ENCODE peak calls at places on chromosomes 16 and 17, in eight cellular contexts. H is nucleus accumbens; O is ecto neural progenitor cell; Z is T-helper 2 cell; P is central memory CD8-positive, alpha-beta T cell; U is A549; C is GF-D8; J is SK-N-DZ. I is an unnamed sample.

GRCh38 chr17:21510686-21511367 is 134.7 kb downstream of the KCNJ12 start:
- DNase-seq in H (no peak), O (no peak), Z (no peak), P (no peak), U (no peak), C (no peak), J (no peak), I (no peak)

GRCh38 chr17:74744714-74745547 is 3.5 kb upstream of the NHERF1 start:
- DNase-seq in H (peak; percentile 68), O (peak; percentile 95), Z (peak; percentile 75), P (peak; percentile 91), U (peak; percentile 70), C (no peak), J (peak; percentile 83), I (peak; percentile 85)

GRCh38 chr16:74521691-74522090 is 85.2 kb downstream of the GLG1 start:
- DNase-seq in H (peak; percentile 23), O (no peak), Z (no peak), P (no peak), U (no peak), C (no peak), J (no peak), I (no peak)

GRCh38 chr17:47853616-47854015 is 2.7 kb upstream of the SP6 start:
- DNase-seq in H (no peak), O (no peak), Z (no peak), P (no peak), U (no peak), C (no peak), J (no peak), I (no peak)

GRCh38 chr17:49022391-49022941 is 25.3 kb downstream of the IGF2BP1 start:
- DNase-seq in H (no peak), O (peak; percentile 93), Z (no peak), P (no peak), U (peak; percentile 69), C (no peak), J (no peak), I (no peak)

GRCh38 chr16:53664724-53665345 is 38.8 kb downstream of the RPGRIP1L start:
- DNase-seq in H (no peak), O (no peak), Z (no peak), P (no peak), U (no peak), C (no peak), J (no peak), I (no peak)

GRCh38 chr17:39738568-39738901 is 797 bp downstream of the GRB7 start:
- DNase-seq in H (no peak), O (peak; percentile 76), Z (peak; percentile 36), P (no peak), U (peak; percentile 71), C (no peak), J (no peak), I (peak; percentile 68)

GRCh38 chr16:79806757-79807156 is 206.2 kb upstream of the MAF start:
- DNase-seq in H (no peak), O (no peak), Z (no peak), P (no peak), U (no peak), C (no peak), J (no peak), I (no peak)

GRCh38 chr17:27550974-27551505 is 79.9 kb upstream of the LGALS9 start:
- DNase-seq in H (no peak), O (no peak), Z (no peak), P (no peak), U (no peak), C (no peak), J (no peak), I (no peak)

GRCh38 chr17:48520631-48521045 is 10.2 kb downstream of the HOXB1 start:
- DNase-seq in H (no peak), O (no peak), Z (no peak), P (no peak), U (peak; percentile 84), C (no peak), J (no peak), I (no peak)

GRCh38 chr16:67880584-67880983 is 4.1 kb upstream of the NRN1L start:
- DNase-seq in H (no peak), O (no peak), Z (no peak), P (no peak), U (no peak), C (no peak), J (no peak), I (no peak)

GRCh38 chr17:38451840-38452529 is 23.7 kb downstream of the ARHGAP23 start:
- DNase-seq in H (peak; percentile 22), O (peak; percentile 79), Z (no peak), P (no peak), U (no peak), C (no peak), J (peak; percentile 41), I (no peak)

GRCh38 chr17:21452377-21453143 is 76.4 kb downstream of the KCNJ12 start:
- DNase-seq in H (peak; percentile 79), O (peak; percentile 67), Z (no peak), P (no peak), U (peak; percentile 62), C (peak; percentile 57), J (peak; percentile 61), I (peak; percentile 37)

GRCh38 chr16:9625122-9625521 is 533.7 kb downstream of the HAPSTR1 start:
- DNase-seq in H (no peak), O (no peak), Z (no peak), P (no peak), U (no peak), C (no peak), J (no peak), I (no peak)

GRCh38 chr17:7477392-7478275 is 1.8 kb downstream of the ZBTB4 start:
- DNase-seq in H (peak; percentile 12), O (no peak), Z (no peak), P (no peak), U (peak; percentile 24), C (no peak), J (peak; percentile 46), I (peak; percentile 65)

GRCh38 chr16:30131869-30132475 is 9.0 kb upstream of the MAPK3 start:
- DNase-seq in H (no peak), O (no peak), Z (no peak), P (no peak), U (no peak), C (no peak), J (no peak), I (no peak)

GRCh38 chr17:58388302-58389190 is 28.8 kb downstream of the RNF43 start:
- DNase-seq in H (no peak), O (no peak), Z (no peak), P (no peak), U (no peak), C (no peak), J (no peak), I (no peak)

GRCh38 chr17:68709995-68710780 is 109.0 kb upstream of the FAM20A start:
- DNase-seq in H (no peak), O (no peak), Z (no peak), P (no peak), U (no peak), C (no peak), J (no peak), I (no peak)

GRCh38 chr17:688100-688989 is 26.3 kb downstream of the VPS53 start:
- DNase-seq in H (no peak), O (no peak), Z (no peak), P (no peak), U (peak; percentile 67), C (peak; percentile 6), J (peak; percentile 21), I (no peak)

GRCh38 chr16:80039777-80040176 is 439.2 kb upstream of the MAF start:
- DNase-seq in H (no peak), O (peak; percentile 6), Z (no peak), P (no peak), U (no peak), C (no peak), J (no peak), I (no peak)

GRCh38 chr16:46922239-46922638 is 38.1 kb downstream of the GPT2 start:
- DNase-seq in H (no peak), O (no peak), Z (no peak), P (no peak), U (no peak), C (no peak), J (no peak), I (no peak)

GRCh38 chr17:78706271-78706915 is 75.7 kb downstream of the CYTH1 start:
- DNase-seq in H (no peak), O (no peak), Z (no peak), P (no peak), U (peak; percentile 79), C (no peak), J (no peak), I (no peak)

GRCh38 chr16:14497245-14498082 is 132.6 kb downstream of the PARN start:
- DNase-seq in H (no peak), O (no peak), Z (no peak), P (no peak), U (no peak), C (no peak), J (no peak), I (no peak)

GRCh38 chr17:77769215-77769614 is 189.3 kb upstream of the TNRC6C start:
- DNase-seq in H (no peak), O (no peak), Z (no peak), P (no peak), U (no peak), C (no peak), J (no peak), I (no peak)

GRCh38 chr17:45867702-45868101 is 23.0 kb downstream of the SPPL2C start:
- DNase-seq in H (no peak), O (no peak), Z (no peak), P (no peak), U (no peak), C (no peak), J (peak; percentile 40), I (no peak)

GRCh38 chr17:57902800-57903759 is 52.1 kb downstream of the CUEDC1 start:
- DNase-seq in H (peak; percentile 82), O (no peak), Z (no peak), P (no peak), U (peak; percentile 95), C (peak; percentile 56), J (no peak), I (no peak)

GRCh38 chr17:41848788-41849187 is 11.2 kb downstream of the KLHL10 start:
- DNase-seq in H (no peak), O (no peak), Z (no peak), P (no peak), U (no peak), C (no peak), J (no peak), I (no peak)

GRCh38 chr16:11257131-11257938 is 1.3 kb upstream of the SOCS1 start:
- DNase-seq in H (peak; percentile 46), O (peak; percentile 81), Z (peak; percentile 40), P (no peak), U (peak; percentile 81), C (peak; percentile 59), J (peak; percentile 71), I (peak; percentile 34)

GRCh38 chr17:65290616-65291015 is 153.4 kb downstream of the RGS9 start:
- DNase-seq in H (no peak), O (no peak), Z (no peak), P (no peak), U (no peak), C (no peak), J (no peak), I (no peak)

GRCh38 chr17:73191443-73192218 is 1.2 kb upstream of the COG1 start:
- DNase-seq in H (peak; percentile 50), O (peak; percentile 76), Z (peak; percentile 46), P (peak; percentile 46), U (peak; percentile 86), C (peak; percentile 71), J (peak; percentile 88), I (peak; percentile 59)

GRCh38 chr16:30997000-30997886 is 12.2 kb downstream of the HSD3B7 start:
- DNase-seq in H (no peak), O (peak; percentile 84), Z (peak; percentile 77), P (peak; percentile 50), U (peak; percentile 95), C (no peak), J (no peak), I (peak; percentile 89)

GRCh38 chr16:86510465-86511261 is at the start of gene FOXF1:
- DNase-seq in H (no peak), O (no peak), Z (no peak), P (no peak), U (peak; percentile 48), C (no peak), J (no peak), I (no peak)

GRCh38 chr16:46903255-46903905 is 19.2 kb downstream of the GPT2 start:
- DNase-seq in H (no peak), O (no peak), Z (no peak), P (no peak), U (no peak), C (no peak), J (no peak), I (no peak)

GRCh38 chr16:54932737-54933254 is 2.1 kb downstream of the IRX5 start:
- DNase-seq in H (no peak), O (peak; percentile 70), Z (no peak), P (no peak), U (no peak), C (no peak), J (no peak), I (no peak)